ENCODE peak calls at places on chromosomes 12 and 14, in six cellular contexts. One of them, this sample, is unnamed.

GRCh38 chr12:109393437-109394345 is 46.0 kb downstream of the MYO1H start:
- DNase-seq in GM12878: no peak
- DNase-seq in HepG2: peak; percentile 35
- DNase-seq in K562: peak; percentile 62
- DNase-seq in H1: no peak
- DNase-seq in SK-N-SH: peak; percentile 74
- DNase-seq in this sample: peak; percentile 34

GRCh38 chr12:120879102-120879501 is 25.1 kb downstream of the SPPL3 start:
- DNase-seq in GM12878: no peak
- DNase-seq in HepG2: peak; percentile 19
- DNase-seq in K562: no peak
- DNase-seq in H1: no peak
- DNase-seq in SK-N-SH: no peak
- DNase-seq in this sample: no peak

GRCh38 chr14:23089498-23090253 is 5.3 kb downstream of the ACIN1 start:
- DNase-seq in GM12878: no peak
- DNase-seq in HepG2: no peak
- DNase-seq in K562: no peak
- DNase-seq in H1: no peak
- DNase-seq in SK-N-SH: no peak
- DNase-seq in this sample: no peak

GRCh38 chr14:76293923-76294322 is 82.0 kb upstream of the ESRRB start:
- DNase-seq in GM12878: no peak
- DNase-seq in HepG2: peak; percentile 73
- DNase-seq in K562: no peak
- DNase-seq in H1: no peak
- DNase-seq in SK-N-SH: no peak
- DNase-seq in this sample: no peak

GRCh38 chr14:68240388-68240787 is 420.8 kb downstream of the RAD51B start:
- DNase-seq in GM12878: no peak
- DNase-seq in HepG2: no peak
- DNase-seq in K562: no peak
- DNase-seq in H1: no peak
- DNase-seq in SK-N-SH: no peak
- DNase-seq in this sample: no peak

GRCh38 chr14:35384386-35385041 is 20.0 kb downstream of the NFKBIA start:
- DNase-seq in GM12878: no peak
- DNase-seq in HepG2: peak; percentile 68
- DNase-seq in K562: peak; percentile 56
- DNase-seq in H1: no peak
- DNase-seq in SK-N-SH: no peak
- DNase-seq in this sample: no peak

GRCh38 chr12:110796952-110797351 is 49.8 kb upstream of the CCDC63 start:
- DNase-seq in GM12878: no peak
- DNase-seq in HepG2: no peak
- DNase-seq in K562: peak; percentile 60
- DNase-seq in H1: no peak
- DNase-seq in SK-N-SH: no peak
- DNase-seq in this sample: no peak

GRCh38 chr12:12791756-12792346 is 6.4 kb downstream of the APOLD1 start:
- DNase-seq in GM12878: no peak
- DNase-seq in HepG2: no peak
- DNase-seq in K562: no peak
- DNase-seq in H1: no peak
- DNase-seq in SK-N-SH: peak; percentile 69
- DNase-seq in this sample: no peak

GRCh38 chr14:90193925-90194324 is 62.4 kb upstream of the PSMC1 start:
- DNase-seq in GM12878: no peak
- DNase-seq in HepG2: peak; percentile 4
- DNase-seq in K562: peak; percentile 34
- DNase-seq in H1: no peak
- DNase-seq in SK-N-SH: peak; percentile 26
- DNase-seq in this sample: peak; percentile 12

GRCh38 chr14:69423279-69423678 is 24.8 kb downstream of the SLC39A9 start:
- DNase-seq in GM12878: no peak
- DNase-seq in HepG2: no peak
- DNase-seq in K562: no peak
- DNase-seq in H1: no peak
- DNase-seq in SK-N-SH: no peak
- DNase-seq in this sample: no peak

GRCh38 chr14:69427596-69427995 is 29.1 kb downstream of the SLC39A9 start:
- DNase-seq in GM12878: no peak
- DNase-seq in HepG2: no peak
- DNase-seq in K562: no peak
- DNase-seq in H1: no peak
- DNase-seq in SK-N-SH: no peak
- DNase-seq in this sample: no peak

GRCh38 chr14:69429643-69430042 is 31.2 kb downstream of the SLC39A9 start:
- DNase-seq in GM12878: no peak
- DNase-seq in HepG2: no peak
- DNase-seq in K562: no peak
- DNase-seq in H1: no peak
- DNase-seq in SK-N-SH: no peak
- DNase-seq in this sample: no peak

GRCh38 chr14:69428289-69428998 is 30.0 kb downstream of the SLC39A9 start:
- DNase-seq in GM12878: peak; percentile 60
- DNase-seq in HepG2: no peak
- DNase-seq in K562: no peak
- DNase-seq in H1: no peak
- DNase-seq in SK-N-SH: no peak
- DNase-seq in this sample: peak; percentile 62

DNA sequence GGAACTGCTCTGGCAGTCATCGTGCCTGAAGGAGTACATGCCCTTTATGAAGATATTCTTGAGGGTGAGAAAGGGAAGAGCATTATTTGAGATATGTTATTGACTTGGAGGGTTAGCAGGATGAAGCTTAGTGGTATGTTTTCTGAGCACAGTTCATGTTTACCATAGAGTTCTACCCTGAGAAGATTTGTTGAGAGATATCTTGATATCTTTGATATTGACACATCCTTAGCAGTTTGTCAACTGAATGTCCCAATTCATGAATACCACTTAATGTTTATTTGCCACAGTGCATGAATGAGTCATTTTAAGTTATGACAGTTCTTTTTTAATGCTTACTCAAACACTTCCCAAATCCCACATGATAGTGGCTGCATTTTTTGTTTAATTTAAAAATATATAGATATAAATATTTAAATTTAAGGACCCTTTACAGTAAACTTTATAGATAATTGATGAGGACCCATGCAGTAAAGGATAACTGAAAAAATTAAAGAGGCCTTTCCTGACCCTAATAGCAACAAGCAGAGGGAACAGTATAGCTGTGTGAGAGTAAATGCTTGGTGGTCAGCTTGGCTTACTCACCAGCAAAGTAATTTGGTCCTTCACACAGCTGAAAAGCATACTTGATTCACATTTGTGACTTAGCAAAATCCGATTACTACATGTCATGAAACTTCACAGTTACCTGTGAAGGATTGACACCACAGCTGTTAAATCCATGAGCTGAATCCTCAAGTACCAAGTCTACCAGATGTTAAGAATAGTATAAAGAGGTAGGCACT is 25.8 kb downstream of the SLC39A9 start:
- DNase-seq in GM12878: no peak
- DNase-seq in HepG2: peak; percentile 67
- DNase-seq in K562: no peak
- DNase-seq in H1: no peak
- DNase-seq in SK-N-SH: no peak
- DNase-seq in this sample: no peak
- TF ChIP-seq GABPA in GM12878: no peak
- TF ChIP-seq GABPA in HepG2: no peak
- TF ChIP-seq GABPA in K562: no peak
- TF ChIP-seq GABPA in H1: no peak
- TF ChIP-seq GABPA in SK-N-SH: no peak
- TF ChIP-seq GABPA in this sample: no peak

GRCh38 chr14:37544407-37544806 is 50.6 kb downstream of the FOXA1 start:
- DNase-seq in GM12878: no peak
- DNase-seq in HepG2: no peak
- DNase-seq in K562: no peak
- DNase-seq in H1: no peak
- DNase-seq in SK-N-SH: no peak
- DNase-seq in this sample: no peak
- TF ChIP-seq POLR2AphosphoS5 in GM12878: no peak
- TF ChIP-seq POLR2AphosphoS5 in HepG2: no peak
- TF ChIP-seq POLR2AphosphoS5 in K562: no peak
- TF ChIP-seq POLR2AphosphoS5 in H1: no peak
- TF ChIP-seq POLR2AphosphoS5 in SK-N-SH: no peak
- TF ChIP-seq POLR2AphosphoS5 in this sample: no peak

GRCh38 chr12:64173456-64173855 is 48.6 kb downstream of the KICS2 start:
- DNase-seq in GM12878: no peak
- DNase-seq in HepG2: no peak
- DNase-seq in K562: peak; percentile 2
- DNase-seq in H1: no peak
- DNase-seq in SK-N-SH: no peak
- DNase-seq in this sample: no peak

GRCh38 chr12:64172143-64172970 is 49.7 kb downstream of the KICS2 start:
- DNase-seq in GM12878: no peak
- DNase-seq in HepG2: no peak
- DNase-seq in K562: no peak
- DNase-seq in H1: no peak
- DNase-seq in SK-N-SH: no peak
- DNase-seq in this sample: no peak

GRCh38 chr12:64178122-64178521 is 44.0 kb downstream of the KICS2 start:
- DNase-seq in GM12878: no peak
- DNase-seq in HepG2: no peak
- DNase-seq in K562: no peak
- DNase-seq in H1: no peak
- DNase-seq in SK-N-SH: no peak
- DNase-seq in this sample: no peak

GRCh38 chr12:64177001-64177400 is 45.1 kb downstream of the KICS2 start:
- DNase-seq in GM12878: no peak
- DNase-seq in HepG2: no peak
- DNase-seq in K562: no peak
- DNase-seq in H1: no peak
- DNase-seq in SK-N-SH: no peak
- DNase-seq in this sample: no peak

DNA sequence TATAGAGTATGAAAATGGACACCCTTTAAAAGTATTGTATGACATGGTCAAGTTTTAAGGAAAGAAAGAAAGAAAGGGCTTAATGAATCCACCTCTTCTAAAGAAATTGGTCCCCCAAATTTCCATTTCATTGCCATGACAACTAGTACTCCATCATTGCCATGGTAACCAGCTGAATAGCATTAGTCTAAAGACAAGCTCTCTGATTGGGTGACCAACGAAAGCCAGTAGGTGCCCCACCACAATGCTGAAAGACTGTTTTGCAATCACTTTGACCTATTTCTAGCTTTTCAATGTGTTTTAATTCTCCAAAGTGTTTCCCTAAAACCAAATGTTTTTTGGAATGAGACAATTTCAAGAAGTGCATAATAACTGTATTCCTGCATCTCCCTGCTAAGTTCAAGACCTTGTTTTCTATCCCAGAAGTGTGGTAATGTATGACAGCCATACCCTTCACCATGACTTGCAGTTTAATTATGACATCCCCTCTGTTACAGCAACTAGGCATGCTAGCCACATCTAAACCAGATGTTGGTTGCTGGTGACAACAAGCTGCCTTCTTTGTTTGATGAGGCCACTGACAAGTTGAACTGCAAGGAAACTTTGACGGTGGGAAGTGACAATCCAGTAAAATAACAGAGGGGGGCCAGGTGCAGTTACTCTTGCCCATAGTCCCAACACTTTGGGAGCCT is 46.7 kb downstream of the KICS2 start:
- DNase-seq in GM12878: no peak
- DNase-seq in HepG2: no peak
- DNase-seq in K562: no peak
- DNase-seq in H1: no peak
- DNase-seq in SK-N-SH: no peak
- DNase-seq in this sample: peak; percentile 82
- TF ChIP-seq GABPA in GM12878: no peak
- TF ChIP-seq GABPA in HepG2: no peak
- TF ChIP-seq GABPA in K562: no peak
- TF ChIP-seq GABPA in H1: no peak
- TF ChIP-seq GABPA in SK-N-SH: no peak
- TF ChIP-seq GABPA in this sample: no peak

GRCh38 chr14:21553266-21553665 is 26.6 kb downstream of the OR10G3 start:
- DNase-seq in GM12878: no peak
- DNase-seq in HepG2: no peak
- DNase-seq in K562: no peak
- DNase-seq in H1: no peak
- DNase-seq in SK-N-SH: no peak
- DNase-seq in this sample: no peak

GRCh38 chr14:21558703-21559063 is 21.2 kb downstream of the OR10G3 start:
- DNase-seq in GM12878: no peak
- DNase-seq in HepG2: no peak
- DNase-seq in K562: no peak
- DNase-seq in H1: no peak
- DNase-seq in SK-N-SH: no peak
- DNase-seq in this sample: no peak

GRCh38 chr14:21556378-21557083 is 23.3 kb downstream of the OR10G3 start:
- DNase-seq in GM12878: no peak
- DNase-seq in HepG2: no peak
- DNase-seq in K562: no peak
- DNase-seq in H1: no peak
- DNase-seq in SK-N-SH: no peak
- DNase-seq in this sample: no peak

GRCh38 chr14:21557084-21557901 is 22.6 kb downstream of the OR10G3 start:
- DNase-seq in GM12878: peak; percentile 61
- DNase-seq in HepG2: peak; percentile 99
- DNase-seq in K562: peak; percentile 88
- DNase-seq in H1: peak; percentile 97
- DNase-seq in SK-N-SH: peak; percentile 65
- DNase-seq in this sample: peak; percentile 14
- TF ChIP-seq POLR2AphosphoS5 in GM12878: no peak
- TF ChIP-seq POLR2AphosphoS5 in HepG2: no peak
- TF ChIP-seq POLR2AphosphoS5 in K562: no peak
- TF ChIP-seq POLR2AphosphoS5 in H1: no peak
- TF ChIP-seq POLR2AphosphoS5 in SK-N-SH: no peak
- TF ChIP-seq POLR2AphosphoS5 in this sample: no peak

DNA sequence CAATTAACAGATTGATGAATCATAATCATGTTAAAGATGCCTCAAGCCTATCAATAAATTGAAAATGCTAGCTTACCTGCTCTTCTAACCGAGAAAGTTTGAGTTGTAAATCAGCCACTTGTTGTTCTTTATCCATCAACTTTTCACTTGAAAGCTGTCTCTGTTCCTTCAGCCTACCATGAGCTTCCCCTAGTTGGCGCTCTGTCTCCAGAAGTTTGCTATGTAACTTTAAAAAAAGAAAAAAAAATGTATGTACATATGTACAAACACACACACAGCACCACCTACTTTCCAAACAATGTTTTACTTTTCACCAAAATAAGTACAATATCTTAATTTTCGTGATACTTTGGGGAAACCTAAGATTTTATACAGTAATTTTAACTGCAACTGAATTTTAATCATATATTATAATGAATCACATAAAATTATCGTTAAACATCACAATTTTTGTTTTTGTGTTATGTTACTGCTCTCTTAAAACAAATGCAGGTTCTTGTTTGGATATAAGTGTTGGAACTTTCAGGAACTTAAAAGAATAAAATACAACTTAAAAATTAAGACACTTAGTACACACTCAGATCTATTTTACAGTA is 101.2 kb downstream of the EEA1 start:
- DNase-seq in GM12878: peak; percentile 12
- DNase-seq in HepG2: peak; percentile 46
- DNase-seq in K562: peak; percentile 61
- DNase-seq in H1: no peak
- DNase-seq in SK-N-SH: peak; percentile 47
- DNase-seq in this sample: no peak
- TF ChIP-seq GABPA in GM12878: no peak
- TF ChIP-seq GABPA in HepG2: no peak
- TF ChIP-seq GABPA in K562: no peak
- TF ChIP-seq GABPA in H1: no peak
- TF ChIP-seq GABPA in SK-N-SH: no peak
- TF ChIP-seq GABPA in this sample: no peak

This sample was measured in HL-60.